ENCODE peak calls at places on chromosomes 6 and 20, in five cellular contexts. Q is mucosa of descending colon, G is A549, H is spleen, A is OCI-LY7. O is an unnamed sample. For H3K4me1, the result is how much of the 10 kb centered on the place peaks cover.

GRCh38 chr6:88741071-88741470 is 222.3 kb downstream of the RNGTT start:
- DNase-seq in Q (no peak), A (no peak), G (no peak), H (no peak), O (no peak)

GRCh38 chr6:149833651-149834050 is 30.5 kb downstream of the LRP11 start:
- DNase-seq in A (peak), G (no peak), Q (no peak), H (no peak), O (no peak)

GRCh38 chr6:132063204-132063603 is 112.0 kb upstream of the CCN2 start:
- DNase-seq in H (no peak), Q (no peak), G (no peak), A (no peak), O (no peak)

GRCh38 chr6:7201732-7202541 is 94.2 kb downstream of the RREB1 start:
- DNase-seq in H (peak), A (peak), G (no peak), Q (peak), O (peak)

GRCh38 chr6:127420558-127420957 is 38.6 kb downstream of the KIAA0408 start:
- DNase-seq in G (peak), Q (peak), H (peak), A (peak), O (peak)

GRCh38 chr6:77455271-77455670 is 8.0 kb downstream of the HTR1B start:
- DNase-seq in A (no peak), G (no peak), H (no peak), Q (no peak), O (no peak)

GRCh38 chr6:117232191-117232590 is 33.2 kb upstream of the VGLL2 start:
- DNase-seq in H (no peak), A (no peak), G (no peak), Q (no peak), O (no peak)

GRCh38 chr20:53513489-53514298 is 79.9 kb downstream of the ZNF217 start:
- DNase-seq in H (no peak), A (no peak), Q (peak), G (no peak), O (no peak)

GRCh38 chr6:5425267-5425666 is 164.0 kb downstream of the FARS2 start:
- DNase-seq in H (no peak), G (no peak), Q (no peak), A (no peak), O (no peak)

GRCh38 chr20:41137412-41138216 is at the start of gene PLCG1:
- DNase-seq in H (peak), Q (peak), A (peak), G (peak), O (peak)

GRCh38 chr6:12602951-12603710 is 113.4 kb upstream of the PHACTR1 start:
- DNase-seq in Q (peak), G (peak), A (peak), H (no peak), O (peak)

GRCh38 chr20:2151805-2152727 is 50.4 kb downstream of the STK35 start:
- DNase-seq in G (peak), H (peak), Q (peak), A (no peak), O (peak)

GRCh38 chr6:99933129-99933528 is 60.9 kb downstream of the MCHR2 start:
- DNase-seq in G (no peak), A (no peak), H (no peak), Q (no peak), O (no peak)

GRCh38 chr6:132687306-132687705 is 26.5 kb downstream of the VNN1 start:
- DNase-seq in Q (peak), A (no peak), H (no peak), G (peak), O (no peak)

GRCh38 chr6:7580927-7581618 is 8.9 kb upstream of the SNRNP48 start:
- DNase-seq in H (no peak), A (no peak), G (no peak), Q (no peak), O (no peak)

GRCh38 chr6:69370763-69371162 is 426.0 kb downstream of the LMBRD1 start:
- DNase-seq in H (no peak), G (no peak), A (no peak), Q (no peak), O (no peak)

GRCh38 chr20:16530201-16530681 is 43.0 kb downstream of the KIF16B start:
- DNase-seq in Q (peak), G (peak), H (no peak), A (no peak), O (peak)

GRCh38 chr6:169212897-169213813 is 40.5 kb downstream of the THBS2 start:
- DNase-seq in Q (peak), H (peak), A (peak), G (peak), O (peak)

DNA sequence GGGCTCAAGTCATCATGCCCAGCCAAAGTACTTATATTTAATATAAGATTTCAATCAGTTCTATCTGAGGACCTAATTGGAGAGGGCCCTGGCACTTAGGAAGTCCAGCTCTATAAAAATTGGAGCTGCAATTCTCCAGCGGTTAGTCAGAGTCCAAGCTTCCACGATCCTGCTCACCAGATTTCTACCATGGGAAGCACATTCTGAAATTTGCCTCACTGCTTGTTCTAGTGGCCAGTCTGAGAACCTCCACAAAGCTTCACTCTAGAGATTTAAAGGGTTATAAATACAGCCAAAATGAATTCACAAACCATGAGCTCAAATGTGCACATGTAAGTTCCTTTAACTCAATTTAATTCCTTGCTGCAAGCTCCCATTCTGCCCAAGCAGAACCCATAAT is 33.5 kb downstream of the PNLDC1 start:
- DNase-seq in H (no peak), A (no peak), G (no peak), Q (no peak), O (no peak)
- TF ChIP-seq CTCF in H (no peak), A (no peak), G (no peak), Q (no peak), O (no peak)

GRCh38 chr6:27579973-27580372 is 107.1 kb upstream of the ZNF184 start:
- DNase-seq in H (no peak), A (no peak), Q (no peak), G (no peak), O (no peak)
- H3K4me3 ChIP-seq in H (no peak), A (no peak), Q (no peak), G (no peak), O (no peak)

GRCh38 chr6:108665495-108666196 is 104.9 kb downstream of the FOXO3 start:
- DNase-seq in G (no peak), A (no peak), H (no peak), Q (no peak), O (no peak)
- H3K4me1 ChIP-seq in G (under half), A (under half), H (half or more), Q (under half), O (under half)

GRCh38 chr6:75284285-75285155 is at the start of gene TMEM30A:
- DNase-seq in Q (peak), G (peak), H (peak), A (peak), O (peak)
- TF ChIP-seq CTCF in Q (no peak), G (no peak), H (no peak), A (no peak), O (no peak)

DNA sequence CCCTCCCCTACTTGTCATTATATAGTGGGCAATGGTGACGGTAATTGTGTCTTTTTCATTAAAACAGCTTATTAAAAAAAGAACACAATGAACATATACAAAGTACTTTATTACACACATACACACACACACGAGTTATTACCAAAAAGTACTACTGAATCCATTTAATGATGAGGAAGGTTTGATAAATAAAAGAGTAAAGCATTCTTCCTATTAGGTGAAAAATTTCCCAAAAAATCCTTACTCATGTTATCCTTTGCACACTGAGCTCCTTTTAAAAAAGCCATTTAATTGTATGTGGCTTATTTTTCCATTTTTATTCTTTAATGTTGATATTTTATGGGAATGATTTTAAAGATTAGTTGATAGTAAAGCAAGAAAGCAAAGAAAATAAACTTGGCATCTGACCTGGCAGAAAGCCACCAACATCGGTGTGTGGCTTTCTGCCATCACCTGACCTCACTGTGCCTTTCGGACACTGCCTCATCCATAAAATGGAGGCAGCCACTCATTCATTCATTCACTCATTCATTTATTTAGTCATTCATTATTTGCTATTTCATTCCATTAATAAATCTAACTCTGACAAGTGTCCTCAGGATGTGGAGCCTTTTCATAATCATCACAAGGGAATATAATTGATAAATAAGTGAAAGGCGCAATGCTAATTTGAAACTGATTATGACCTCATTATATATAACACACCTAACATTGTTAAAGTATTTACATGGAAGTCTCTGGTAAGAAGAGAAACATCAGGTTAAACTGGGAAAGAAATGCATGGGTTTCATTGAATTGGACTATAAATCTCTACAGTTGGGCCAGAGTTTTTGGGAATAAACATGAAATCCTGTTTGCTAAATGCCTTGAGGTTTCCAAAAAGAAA is 727 bp upstream of the SGK1 start:
- DNase-seq in H (no peak), A (no peak), G (no peak), Q (no peak), O (no peak)
- H3K4me3 ChIP-seq in H (peak), A (no peak), G (peak), Q (no peak), O (no peak)

DNA sequence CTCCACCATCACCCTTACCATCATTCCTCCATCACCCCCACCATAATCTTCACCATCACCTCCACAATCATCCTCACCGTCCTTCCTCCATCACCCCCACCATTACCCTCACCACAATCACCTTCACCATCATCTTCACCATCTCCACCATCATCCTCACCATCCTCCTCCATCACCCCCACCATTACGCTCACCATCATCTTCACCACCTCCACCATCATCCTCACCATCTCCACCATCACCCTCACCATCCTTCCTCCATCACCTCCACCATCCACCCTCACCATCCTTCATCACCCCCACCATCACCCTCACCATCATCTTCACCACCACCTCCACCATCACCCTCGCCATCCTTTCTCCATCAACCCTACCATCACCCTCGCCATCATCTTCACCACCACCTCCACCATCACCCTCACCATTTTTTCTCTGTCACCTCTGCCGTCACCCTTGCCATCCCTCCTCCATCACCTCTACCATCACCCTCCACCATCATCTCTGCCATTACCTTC is 33.1 kb upstream of the MPC1 start:
- DNase-seq in Q (no peak), G (no peak), H (peak), A (no peak), O (no peak)
- H3K4me1 ChIP-seq in Q (under half), G (under half), H (under half), A (under half), O (under half)

GRCh38 chr6:75206338-75207210 is 721 bp upstream of the COL12A1 start:
- DNase-seq in G (no peak), A (no peak), Q (no peak), H (peak), O (no peak)
- TF ChIP-seq CTCF in G (no peak), A (no peak), Q (no peak), H (no peak), O (no peak)

DNA sequence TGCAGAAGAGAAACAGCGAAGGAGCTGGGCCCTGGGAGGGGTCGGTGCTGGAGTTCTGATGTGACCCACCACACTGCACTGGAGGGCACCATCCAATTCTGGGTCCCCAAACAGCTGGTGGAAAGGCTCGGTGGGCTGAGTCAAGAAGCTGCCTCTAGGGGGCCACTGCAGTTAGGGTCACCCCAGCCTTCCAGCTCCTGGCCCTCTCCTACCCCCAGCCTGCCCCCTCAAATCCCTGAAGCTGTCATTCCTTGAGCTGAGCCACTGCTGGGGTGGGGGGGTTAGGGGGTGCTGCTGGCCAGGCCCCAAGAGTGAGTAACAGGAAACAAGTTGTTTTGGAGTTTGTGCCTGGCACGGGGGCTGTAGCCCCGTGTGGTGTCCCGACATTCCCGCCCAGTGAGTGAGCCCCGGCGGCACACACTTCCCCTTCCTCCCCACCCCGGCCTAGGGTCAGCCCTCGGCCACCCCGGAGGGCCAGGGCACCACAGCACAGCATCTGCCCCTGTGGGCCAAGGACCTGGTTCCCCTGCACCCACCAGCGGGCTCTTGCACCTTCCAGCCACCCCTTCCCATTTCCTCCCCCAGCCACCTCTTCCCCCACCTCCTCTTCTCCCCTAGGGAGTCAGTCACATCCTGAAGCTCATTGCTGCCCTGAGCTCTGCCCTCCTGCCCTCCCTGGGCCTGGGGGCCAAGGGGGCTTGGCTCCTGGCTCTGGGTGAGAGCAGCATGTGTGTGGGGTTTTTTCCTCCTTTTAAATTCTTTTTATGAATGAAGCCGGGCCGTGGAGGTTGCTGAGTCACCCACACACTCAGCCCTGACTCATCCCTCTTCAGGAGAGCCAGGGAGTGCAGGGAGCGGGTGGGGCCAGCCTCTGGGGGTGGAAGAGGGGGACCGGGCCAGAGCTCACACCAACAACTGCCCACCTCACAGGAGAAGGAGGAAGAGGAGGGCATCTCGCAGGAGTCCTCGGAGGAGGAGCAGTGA is 4.6 kb downstream of the SMIM29 start:
- DNase-seq in G (peak), A (peak), H (peak), Q (no peak), O (peak)
- H3K4me3 ChIP-seq in G (peak), A (no peak), H (no peak), Q (no peak), O (no peak)

DNA sequence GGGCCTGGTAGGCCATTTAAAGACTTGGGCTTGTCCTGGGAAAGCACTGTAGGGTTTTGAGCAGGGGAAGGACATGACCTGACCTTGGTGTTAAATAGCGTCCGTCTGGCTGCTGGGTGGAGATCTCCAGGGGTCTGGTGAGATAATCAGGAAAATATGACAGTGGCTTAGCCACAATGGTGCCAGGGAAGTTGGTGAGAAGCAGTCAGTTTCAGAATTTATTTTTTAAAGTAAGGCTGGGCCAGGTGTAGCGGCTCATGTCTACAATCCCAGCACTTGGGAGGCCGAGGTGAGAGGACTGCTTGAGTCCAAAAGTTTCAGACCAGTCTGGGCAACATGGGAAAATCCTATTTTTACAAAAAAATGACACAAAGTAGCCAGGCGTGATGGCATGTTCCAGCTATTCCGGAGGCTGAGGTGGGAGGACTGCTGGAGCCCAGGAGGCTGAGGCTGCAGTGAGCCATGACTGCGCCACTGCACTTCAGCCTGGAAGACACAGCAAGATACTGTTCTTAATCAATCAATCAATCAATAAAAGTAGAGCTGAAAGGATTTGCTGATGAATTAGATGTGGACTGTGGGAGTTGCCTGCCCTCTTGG is 41.4 kb downstream of the BCL2L1 start:
- DNase-seq in G (no peak), Q (no peak), H (peak), A (no peak), O (no peak)
- H3K4me1 ChIP-seq in G (half or more), Q (under half), H (half or more), A (half or more), O (half or more)

GRCh38 chr6:36873612-36874011 is 991 bp downstream of the PPIL1 start:
- DNase-seq in Q (no peak), H (no peak), A (peak), G (peak), O (no peak)
- TF ChIP-seq CTCF in Q (no peak), H (no peak), A (peak), G (no peak), O (no peak)

O was measured in stomach.